ENCODE peak calls at places on chromosomes 4 and X, in ten cellular contexts. X is activated T-helper 2 cell treated with anti-CD3 and anti-CD28 coated beads, Interferon-gamma antibody, Interleukin-2, Interleukin-4, amounts not matched to agents 10 μg/mL and 5 μg/mL and 100 μg/mL, durations not matched to agents 14 hours and 24 hours and 36 hours; H is retina; A is SK-N-DZ; U is WERI-Rb-1; P is glomerular endothelial cell; C is SJSA1; J is colonic mucosa; E is hepatocyte; S is coronary artery. O is an unnamed sample.

GRCh38 chr4:70687821-70688794 is at the start of gene UTP3:
- DNase-seq in X (peak), H (peak), A (peak), U (peak), P (peak), C (peak), J (peak), E (peak), S (peak), O (peak)

GRCh38 chr4:148092316-148093014 is 349.7 kb downstream of the NR3C2 start:
- DNase-seq in X (no peak), H (no peak), A (no peak), U (no peak), P (no peak), C (no peak), J (no peak), E (no peak), S (no peak), O (no peak)

GRCh38 chrX:154123241-154124219 is 20.5 kb upstream of the OPN1LW start:
- DNase-seq in X (peak), H (no peak), A (no peak), U (no peak), P (peak), C (no peak), J (peak), E (peak), S (no peak), O (no peak)

GRCh38 chrX:141467442-141467841 is 117.1 kb downstream of the SPANXA1 start:
- DNase-seq in X (no peak), H (no peak), A (no peak), U (no peak), P (no peak), C (no peak), J (no peak), E (no peak), S (no peak), O (no peak)

GRCh38 chr4:2745981-2746806 is 9.9 kb downstream of the TNIP2 start:
- DNase-seq in X (peak), H (no peak), A (no peak), U (no peak), P (no peak), C (peak), J (no peak), E (peak), S (peak), O (peak)

GRCh38 chrX:141341341-141341740 is 99.0 kb upstream of the SPANXC start:
- DNase-seq in X (no peak), H (no peak), A (no peak), U (no peak), P (peak), C (no peak), J (no peak), E (no peak), S (no peak), O (no peak)

GRCh38 chrX:42519666-42520231 is 258.2 kb downstream of the PPP1R2C start:
- DNase-seq in X (no peak), H (no peak), A (no peak), U (no peak), P (no peak), C (no peak), J (no peak), E (peak), S (no peak), O (no peak)

GRCh38 chr4:18020145-18020670 is 1.3 kb downstream of the LCORL start:
- DNase-seq in X (no peak), H (no peak), A (no peak), U (peak), P (no peak), C (no peak), J (peak), E (peak), S (no peak), O (no peak)

GRCh38 chr4:92634891-92635290 is 331.1 kb downstream of the GRID2 start:
- DNase-seq in X (no peak), H (no peak), A (no peak), U (no peak), P (no peak), C (no peak), J (no peak), E (no peak), S (no peak), O (no peak)

GRCh38 chr4:158521490-158522111 is at the start of gene RXFP1:
- DNase-seq in X (no peak), H (no peak), A (no peak), U (no peak), P (no peak), C (no peak), J (no peak), E (no peak), S (no peak), O (no peak)

GRCh38 chr4:86181585-86181984 is 178.3 kb downstream of the MAPK10 start:
- DNase-seq in X (no peak), H (no peak), A (no peak), U (no peak), P (no peak), C (no peak), J (no peak), E (no peak), S (no peak), O (no peak)

GRCh38 chr4:37812713-37813112 is 13.8 kb upstream of the PGM2 start:
- DNase-seq in X (no peak), H (no peak), A (no peak), U (no peak), P (no peak), C (no peak), J (no peak), E (peak), S (no peak), O (no peak)

GRCh38 chr4:7625073-7625472 is 190.3 kb upstream of the PSAPL1 start:
- DNase-seq in X (no peak), H (no peak), A (no peak), U (no peak), P (no peak), C (no peak), J (no peak), E (no peak), S (no peak), O (no peak)

GRCh38 chr4:135243960-135244561 is 1042.5 kb upstream of the PABPC4L start:
- DNase-seq in X (no peak), H (no peak), A (no peak), U (peak), P (no peak), C (no peak), J (no peak), E (peak), S (no peak), O (no peak)

GRCh38 chr4:136002316-136002715 is 1530.0 kb downstream of the PCDH18 start:
- DNase-seq in X (no peak), H (no peak), A (no peak), U (no peak), P (no peak), C (no peak), J (no peak), E (no peak), S (no peak), O (no peak)

GRCh38 chr4:140227286-140227685 is 73.3 kb upstream of the MAML3 start:
- DNase-seq in X (no peak), H (no peak), A (no peak), U (no peak), P (no peak), C (no peak), J (no peak), E (no peak), S (no peak), O (no peak)

GRCh38 chr4:128639586-128640270 is 169.8 kb upstream of the JADE1 start:
- DNase-seq in X (no peak), H (no peak), A (no peak), U (no peak), P (no peak), C (no peak), J (no peak), E (no peak), S (no peak), O (no peak)

GRCh38 chr4:81963506-81964020 is 410.2 kb downstream of the HNRNPD start:
- DNase-seq in X (no peak), H (no peak), A (no peak), U (no peak), P (no peak), C (no peak), J (no peak), E (no peak), S (no peak), O (no peak)

GRCh38 chrX:24014388-24015018 is 12.5 kb downstream of the KLHL15 start:
- DNase-seq in X (no peak), H (no peak), A (no peak), U (no peak), P (no peak), C (no peak), J (no peak), E (peak), S (no peak), O (peak)

GRCh38 chr4:85861064-85861767 is 386.3 kb downstream of the ARHGAP24 start:
- DNase-seq in X (no peak), H (no peak), A (no peak), U (no peak), P (no peak), C (no peak), J (peak), E (peak), S (no peak), O (no peak)

GRCh38 chr4:33316033-33316432 is 2595.9 kb downstream of the PCDH7 start:
- DNase-seq in X (no peak), H (no peak), A (no peak), U (no peak), P (no peak), C (no peak), J (no peak), E (no peak), S (no peak), O (no peak)

GRCh38 chrX:14073158-14073557 is 43.5 kb upstream of the GEMIN8 start:
- DNase-seq in X (no peak), H (no peak), A (no peak), U (no peak), P (no peak), C (no peak), J (no peak), E (no peak), S (no peak), O (no peak)

GRCh38 chr4:125132281-125132680 is 182.5 kb upstream of the FAT4 start:
- DNase-seq in X (no peak), H (no peak), A (no peak), U (no peak), P (no peak), C (no peak), J (no peak), E (no peak), S (no peak), O (no peak)

GRCh38 chr4:99564921-99565320 is 1.1 kb upstream of the TRMT10A start:
- DNase-seq in X (no peak), H (no peak), A (no peak), U (peak), P (no peak), C (no peak), J (no peak), E (no peak), S (no peak), O (no peak)

GRCh38 chr4:168701061-168701460 is 204.2 kb downstream of the PALLD start:
- DNase-seq in X (no peak), H (no peak), A (no peak), U (no peak), P (no peak), C (no peak), J (no peak), E (no peak), S (no peak), O (no peak)

GRCh38 chrX:151396042-151396826 is 772 bp upstream of the VMA21 start:
- DNase-seq in X (no peak), H (peak), A (peak), U (peak), P (peak), C (no peak), J (no peak), E (no peak), S (no peak), O (peak)

GRCh38 chr4:145130788-145131398 is 32.8 kb downstream of the ABCE1 start:
- DNase-seq in X (no peak), H (no peak), A (no peak), U (peak), P (no peak), C (no peak), J (no peak), E (no peak), S (no peak), O (no peak)

GRCh38 chr4:118712872-118713271 is 27.7 kb downstream of the METTL14 start:
- DNase-seq in X (no peak), H (no peak), A (no peak), U (no peak), P (no peak), C (no peak), J (no peak), E (no peak), S (no peak), O (no peak)

GRCh38 chr4:99690472-99690871 is 32.8 kb upstream of the C4orf54 start:
- DNase-seq in X (no peak), H (no peak), A (no peak), U (no peak), P (no peak), C (no peak), J (no peak), E (no peak), S (no peak), O (no peak)

GRCh38 chr4:6509587-6509986 is 37.2 kb upstream of the PPP2R2C start:
- DNase-seq in X (no peak), H (no peak), A (no peak), U (no peak), P (no peak), C (peak), J (no peak), E (no peak), S (peak), O (no peak)

GRCh38 chrX:49041683-49042529 is 1.3 kb downstream of the TFE3 start:
- DNase-seq in X (no peak), H (peak), A (no peak), U (peak), P (no peak), C (peak), J (no peak), E (peak), S (no peak), O (no peak)

GRCh38 chr4:147683717-147684700 is at the start of gene PRMT9:
- DNase-seq in X (peak), H (peak), A (peak), U (peak), P (no peak), C (peak), J (peak), E (peak), S (peak), O (peak)

GRCh38 chr4:75653845-75654503 is 19.2 kb downstream of the G3BP2 start:
- DNase-seq in X (no peak), H (no peak), A (no peak), U (no peak), P (no peak), C (no peak), J (no peak), E (peak), S (no peak), O (no peak)

GRCh38 chr4:168648929-168649328 is 152.1 kb downstream of the PALLD start:
- DNase-seq in X (no peak), H (no peak), A (no peak), U (no peak), P (no peak), C (no peak), J (no peak), E (no peak), S (no peak), O (no peak)

GRCh38 chr4:20370284-20370683 is 118.6 kb downstream of the SLIT2 start:
- DNase-seq in X (no peak), H (no peak), A (no peak), U (no peak), P (no peak), C (no peak), J (no peak), E (peak), S (no peak), O (no peak)

GRCh38 chr4:42357325-42357724 is 40.0 kb upstream of the SHISA3 start:
- DNase-seq in X (no peak), H (no peak), A (no peak), U (no peak), P (no peak), C (no peak), J (no peak), E (no peak), S (no peak), O (no peak)

GRCh38 chr4:136121431-136121830 is 1410.9 kb downstream of the PCDH18 start:
- DNase-seq in X (no peak), H (no peak), A (no peak), U (no peak), P (no peak), C (no peak), J (no peak), E (no peak), S (no peak), O (no peak)

GRCh38 chrX:37785569-37785968 is 5.7 kb downstream of the CYBB start:
- DNase-seq in X (no peak), H (no peak), A (no peak), U (no peak), P (no peak), C (no peak), J (no peak), E (no peak), S (no peak), O (no peak)